ENCODE peak calls at places on chromosomes 11 and 22, in four cellular contexts. One of them, this sample, is unnamed. For H3K36me3, the result is how much of the 10 kb centered on the place peaks cover.

GRCh38 chr22:39773976-39774539 is 119.5 kb downstream of the ENTHD1 start:
- DNase-seq in GM12878: peak
- DNase-seq in esophagus squamous epithelium: no peak
- DNase-seq in Peyer's patch: no peak
- DNase-seq in this sample: no peak

GRCh38 chr22:35541254-35541748 is 670 bp downstream of the RASD2 start:
- DNase-seq in GM12878: no peak
- DNase-seq in esophagus squamous epithelium: no peak
- DNase-seq in Peyer's patch: peak
- DNase-seq in this sample: no peak

GRCh38 chr11:63613517-63614135 is 607 bp downstream of the PLAAT3 start:
- DNase-seq in GM12878: no peak
- DNase-seq in Peyer's patch: peak
- DNase-seq in esophagus squamous epithelium: no peak
- DNase-seq in this sample: peak

GRCh38 chr11:77176996-77177395 is 49.0 kb downstream of the MYO7A start:
- DNase-seq in esophagus squamous epithelium: no peak
- DNase-seq in Peyer's patch: no peak
- DNase-seq in GM12878: no peak
- DNase-seq in this sample: no peak

GRCh38 chr11:69879734-69880005 is 60.5 kb upstream of the FGF3 start:
- DNase-seq in Peyer's patch: no peak
- DNase-seq in esophagus squamous epithelium: no peak
- DNase-seq in GM12878: no peak
- DNase-seq in this sample: no peak

GRCh38 chr11:120183701-120184141 is 27.1 kb upstream of the OAF start:
- DNase-seq in esophagus squamous epithelium: no peak
- DNase-seq in GM12878: no peak
- DNase-seq in Peyer's patch: no peak
- DNase-seq in this sample: peak

GRCh38 chr11:59754494-59754858 is 700 bp upstream of the STX3 start:
- DNase-seq in esophagus squamous epithelium: no peak
- DNase-seq in Peyer's patch: peak
- DNase-seq in GM12878: no peak
- DNase-seq in this sample: peak

GRCh38 chr11:129434641-129435498 is 59.2 kb downstream of the BARX2 start:
- DNase-seq in esophagus squamous epithelium: no peak
- DNase-seq in Peyer's patch: no peak
- DNase-seq in GM12878: no peak
- DNase-seq in this sample: no peak

GRCh38 chr11:130523609-130524008 is 75.2 kb downstream of the ADAMTS15 start:
- DNase-seq in Peyer's patch: no peak
- DNase-seq in GM12878: no peak
- DNase-seq in esophagus squamous epithelium: no peak
- DNase-seq in this sample: no peak

GRCh38 chr22:20024225-20025087 is 3.5 kb downstream of the TANGO2 start:
- DNase-seq in esophagus squamous epithelium: no peak
- DNase-seq in Peyer's patch: no peak
- DNase-seq in GM12878: no peak
- DNase-seq in this sample: no peak

GRCh38 chr11:7251836-7252682 is at the start of gene SYT9:
- DNase-seq in Peyer's patch: peak
- DNase-seq in GM12878: no peak
- DNase-seq in esophagus squamous epithelium: no peak
- DNase-seq in this sample: peak

GRCh38 chr11:7245341-7245740 is 6.4 kb upstream of the SYT9 start:
- DNase-seq in Peyer's patch: no peak
- DNase-seq in GM12878: no peak
- DNase-seq in esophagus squamous epithelium: no peak
- DNase-seq in this sample: no peak

GRCh38 chr11:7250166-7250565 is 1.5 kb upstream of the SYT9 start:
- DNase-seq in Peyer's patch: no peak
- DNase-seq in esophagus squamous epithelium: no peak
- DNase-seq in GM12878: no peak
- DNase-seq in this sample: no peak

GRCh38 chr11:7251487-7251835 is 243 bp upstream of the SYT9 start:
- DNase-seq in GM12878: no peak
- DNase-seq in esophagus squamous epithelium: no peak
- DNase-seq in Peyer's patch: no peak
- DNase-seq in this sample: no peak

DNA sequence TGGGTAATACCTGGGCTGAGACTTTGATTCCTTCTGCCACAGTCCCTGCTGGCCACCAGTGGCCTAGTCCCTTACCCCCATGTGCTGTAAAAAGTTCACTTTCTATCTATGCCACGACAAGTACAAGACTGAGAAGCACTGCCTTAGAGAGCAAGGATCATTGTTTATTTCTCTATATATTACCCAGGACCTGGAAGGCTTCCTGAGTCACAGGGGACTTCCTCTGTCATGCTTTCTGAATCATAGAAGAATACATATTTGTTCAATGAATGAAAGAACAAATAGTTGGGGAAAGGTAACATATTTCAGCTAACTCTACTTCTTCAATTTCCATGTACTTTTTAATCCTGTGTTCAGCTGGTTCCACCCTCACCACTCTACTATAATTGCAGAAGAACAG is 5.5 kb upstream of the SYT9 start:
- DNase-seq in GM12878: no peak
- DNase-seq in Peyer's patch: no peak
- DNase-seq in esophagus squamous epithelium: no peak
- DNase-seq in this sample: no peak
- TF ChIP-seq POLR2A in GM12878: no peak
- TF ChIP-seq POLR2A in Peyer's patch: no peak
- TF ChIP-seq POLR2A in esophagus squamous epithelium: no peak
- TF ChIP-seq POLR2A in this sample: no peak

GRCh38 chr11:13291794-13292193 is 14.2 kb downstream of the BMAL1 start:
- DNase-seq in Peyer's patch: no peak
- DNase-seq in GM12878: no peak
- DNase-seq in esophagus squamous epithelium: no peak
- DNase-seq in this sample: no peak

GRCh38 chr11:13288375-13289029 is 10.9 kb downstream of the BMAL1 start:
- DNase-seq in esophagus squamous epithelium: no peak
- DNase-seq in GM12878: no peak
- DNase-seq in Peyer's patch: no peak
- DNase-seq in this sample: no peak

GRCh38 chr11:13291361-13291760 is 13.8 kb downstream of the BMAL1 start:
- DNase-seq in esophagus squamous epithelium: no peak
- DNase-seq in GM12878: no peak
- DNase-seq in Peyer's patch: no peak
- DNase-seq in this sample: no peak

GRCh38 chr11:13289081-13289480 is 11.5 kb downstream of the BMAL1 start:
- DNase-seq in Peyer's patch: no peak
- DNase-seq in esophagus squamous epithelium: no peak
- DNase-seq in GM12878: no peak
- DNase-seq in this sample: no peak

GRCh38 chr11:13290221-13290980 is 12.8 kb downstream of the BMAL1 start:
- DNase-seq in GM12878: no peak
- DNase-seq in esophagus squamous epithelium: no peak
- DNase-seq in Peyer's patch: no peak
- DNase-seq in this sample: no peak
- H3K36me3 ChIP-seq in GM12878: under half
- H3K36me3 ChIP-seq in esophagus squamous epithelium: under half
- H3K36me3 ChIP-seq in Peyer's patch: under half
- H3K36me3 ChIP-seq in this sample: under half

DNA sequence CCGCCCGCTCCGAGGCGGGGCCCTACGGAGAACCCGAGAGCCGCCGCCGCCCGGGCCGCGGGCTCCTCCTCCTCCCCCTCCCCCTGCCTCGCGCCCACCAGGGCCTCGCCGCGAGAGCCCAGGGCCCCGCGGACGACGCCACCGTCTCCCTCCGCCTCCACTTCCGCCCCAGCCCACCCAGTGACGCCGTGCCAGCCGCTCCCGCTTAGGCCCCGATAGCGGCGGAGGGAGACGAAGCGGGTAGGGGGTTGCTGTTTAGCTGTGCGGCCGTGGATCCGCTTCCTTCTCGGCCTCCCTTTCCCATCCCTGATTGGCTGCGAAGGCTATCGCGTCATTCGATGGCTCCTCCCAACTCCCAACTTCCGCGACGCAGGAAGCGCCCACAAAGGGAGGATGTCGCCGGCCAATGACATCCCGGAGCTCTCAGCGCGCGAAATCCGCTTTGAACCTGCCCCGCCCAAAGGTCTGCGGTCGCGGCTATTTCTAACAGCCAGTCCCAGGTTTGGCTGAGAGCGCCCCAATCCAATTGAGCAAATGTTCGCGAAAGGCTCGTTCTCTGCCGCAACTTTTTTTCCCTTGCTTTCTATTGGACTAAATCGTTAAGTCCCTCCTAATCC is at the start of gene FAM76B:
- DNase-seq in GM12878: peak
- DNase-seq in Peyer's patch: peak
- DNase-seq in esophagus squamous epithelium: peak
- DNase-seq in this sample: peak
- TF ChIP-seq POLR2A in GM12878: peak
- TF ChIP-seq POLR2A in Peyer's patch: peak
- TF ChIP-seq POLR2A in esophagus squamous epithelium: no peak
- TF ChIP-seq POLR2A in this sample: peak

DNA sequence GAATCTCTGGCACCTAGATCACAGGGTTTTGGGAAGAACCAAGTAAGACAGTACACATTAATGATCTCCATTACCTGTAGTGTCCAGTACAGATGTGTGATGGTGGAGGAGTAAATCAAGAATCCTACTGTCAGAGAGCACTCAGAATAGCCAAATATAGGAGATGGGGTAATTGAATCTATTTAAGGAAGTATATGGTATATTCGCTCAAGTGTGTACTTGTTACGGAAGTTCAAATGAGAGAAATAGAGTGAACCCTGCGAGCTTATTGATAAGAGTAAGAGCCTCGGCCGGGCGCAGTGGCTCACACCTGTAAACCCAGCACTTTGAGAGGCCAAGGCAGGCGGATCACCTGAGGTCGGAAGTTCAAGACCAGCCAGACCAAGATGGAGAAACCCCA is 2.2 kb downstream of the SPCS2 start:
- DNase-seq in GM12878: no peak
- DNase-seq in Peyer's patch: no peak
- DNase-seq in esophagus squamous epithelium: no peak
- DNase-seq in this sample: no peak
- H3K36me3 ChIP-seq in GM12878: under half
- H3K36me3 ChIP-seq in Peyer's patch: under half
- H3K36me3 ChIP-seq in esophagus squamous epithelium: under half
- H3K36me3 ChIP-seq in this sample: under half

DNA sequence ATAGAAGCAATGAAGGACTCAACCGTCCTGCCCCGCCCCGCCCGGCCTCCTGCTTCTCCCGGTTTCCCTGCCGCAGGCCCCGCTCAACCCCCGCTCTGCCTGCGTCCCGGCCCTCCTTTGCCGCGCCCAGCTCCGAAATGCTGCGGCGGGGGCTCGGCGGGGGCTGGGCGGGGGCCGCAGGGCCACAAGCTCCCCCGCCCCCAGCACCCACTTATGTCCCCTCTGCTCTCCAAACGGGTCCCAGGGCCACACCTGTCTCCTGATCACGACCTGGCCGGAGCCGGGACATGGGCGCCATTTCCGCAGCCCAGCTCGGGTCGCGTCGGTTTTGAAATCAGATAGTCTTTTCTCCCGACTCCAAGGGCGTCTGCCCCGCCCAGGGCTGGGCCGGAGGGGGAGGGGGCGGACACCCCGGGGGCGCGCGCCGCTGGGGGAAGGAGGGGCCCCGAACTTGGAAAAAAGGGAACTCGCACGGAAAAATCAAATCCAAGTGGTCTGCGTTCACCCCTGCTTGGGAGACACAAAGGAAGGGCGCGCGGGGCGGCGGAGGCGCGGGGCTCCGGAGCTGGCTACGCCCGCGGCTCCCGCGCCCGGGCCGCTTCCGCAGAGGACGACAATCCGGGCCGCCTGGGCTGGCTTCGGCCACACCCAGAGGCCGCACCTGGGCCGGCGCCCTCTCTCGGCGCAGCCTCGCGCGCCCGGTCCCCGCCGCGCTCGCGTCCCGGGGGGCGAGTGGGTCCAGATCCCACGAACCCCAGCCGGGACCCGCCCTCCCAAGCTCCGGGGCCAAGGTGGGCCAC is 70.5 kb upstream of the EP300 start:
- DNase-seq in GM12878: no peak
- DNase-seq in Peyer's patch: peak
- DNase-seq in esophagus squamous epithelium: no peak
- DNase-seq in this sample: peak
- TF ChIP-seq POLR2A in GM12878: peak
- TF ChIP-seq POLR2A in Peyer's patch: peak
- TF ChIP-seq POLR2A in esophagus squamous epithelium: no peak
- TF ChIP-seq POLR2A in this sample: no peak

This sample was measured in testis.